ENCODE peak calls at places on chromosome 1, in eight cellular contexts. C is type B pancreatic cell, E is BJ, T is Calu3, K is transverse colon, L is fibroblast of mammary gland, B is heart right ventricle, N is cardiac fibroblast. W is an unnamed sample.

GRCh38 chr1:112522621-112523020 is 13.9 kb downstream of the WNT2B start:
- DNase-seq in C (no peak), E (peak; percentile 66), T (no peak), K (no peak), L (peak; percentile 93), B (no peak), N (peak; percentile 92), W (no peak)

GRCh38 chr1:158951956-158952355 is 20.6 kb downstream of the PYHIN1 start:
- DNase-seq in C (no peak), E (no peak), T (no peak), K (peak; percentile 24), L (no peak), B (no peak), N (no peak), W (no peak)

GRCh38 chr1:229035054-229035747 is 235.7 kb upstream of the RAB4A start:
- DNase-seq in C (no peak), E (no peak), T (no peak), K (no peak), L (no peak), B (no peak), N (no peak), W (no peak)

GRCh38 chr1:18820791-18821641 is 38.4 kb downstream of the TAS1R2 start:
- DNase-seq in C (peak; percentile 85), E (no peak), T (peak; percentile 79), K (peak; percentile 68), L (peak; percentile 56), B (peak; percentile 75), N (peak; percentile 68), W (peak; percentile 88)

GRCh38 chr1:39105841-39106765 is 80.0 kb downstream of the NDUFS5 start:
- DNase-seq in C (no peak), E (no peak), T (peak; percentile 20), K (peak; percentile 50), L (peak; percentile 51), B (peak; percentile 59), N (peak; percentile 52), W (peak; percentile 61)

GRCh38 chr1:56866656-56867055 is 12.1 kb downstream of the C8A start:
- DNase-seq in C (no peak), E (peak; percentile 92), T (no peak), K (no peak), L (peak; percentile 85), B (no peak), N (peak; percentile 64), W (no peak)

GRCh38 chr1:108121361-108122143 is 78.6 kb downstream of the SLC25A24 start:
- DNase-seq in C (no peak), E (no peak), T (no peak), K (no peak), L (no peak), B (peak; percentile 52), N (peak; percentile 44), W (no peak)

GRCh38 chr1:224759570-224760562 is 143.7 kb downstream of the CNIH3 start:
- DNase-seq in C (no peak), E (no peak), T (no peak), K (no peak), L (peak; percentile 63), B (no peak), N (no peak), W (no peak)

GRCh38 chr1:161132410-161133219 is at the start of gene DEDD:
- DNase-seq in C (peak; percentile 90), E (peak; percentile 88), T (peak; percentile 94), K (peak; percentile 94), L (peak; percentile 95), B (peak; percentile 90), N (peak; percentile 96), W (peak; percentile 97)
- TF ChIP-seq CTCF in C (peak; percentile 26), E (peak; percentile 6), T (no peak), K (peak; percentile 10), L (no peak), B (peak; percentile 39), N (no peak), W (no peak)

GRCh38 chr1:68782890-68783289 is 286.0 kb upstream of the DEPDC1 start:
- DNase-seq in C (no peak), E (no peak), T (no peak), K (no peak), L (no peak), B (no peak), N (no peak), W (no peak)
- TF ChIP-seq CTCF in C (peak; percentile 32), E (no peak), T (no peak), K (no peak), L (no peak), B (no peak), N (no peak), W (no peak)

DNA sequence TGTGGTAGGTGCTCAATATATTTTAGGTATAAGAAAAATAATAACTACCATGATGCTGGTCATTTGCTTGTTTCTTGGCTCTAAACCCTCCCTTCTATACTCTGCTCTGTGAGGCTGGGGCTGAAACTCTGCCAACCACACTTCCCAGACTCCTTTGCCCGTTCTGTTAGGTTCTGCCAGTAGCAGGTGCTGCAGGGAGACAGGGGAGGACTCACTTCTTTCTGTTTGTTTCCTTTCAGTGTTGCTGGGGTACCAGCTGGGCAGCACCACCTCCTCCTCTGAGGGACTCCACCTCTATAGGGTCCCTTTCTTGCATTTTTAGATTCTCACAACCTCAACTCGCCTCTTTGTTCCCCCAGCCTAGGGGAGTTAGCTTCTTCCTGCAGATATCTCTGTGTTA is 16.9 kb upstream of the SH2D2A start:
- DNase-seq in C (no peak), E (no peak), T (no peak), K (no peak), L (no peak), B (no peak), N (no peak), W (no peak)
- TF ChIP-seq CTCF in C (no peak), E (no peak), T (no peak), K (no peak), L (no peak), B (no peak), N (no peak), W (no peak)

GRCh38 chr1:230270940-230271325 is 155.2 kb downstream of the PGBD5 start:
- DNase-seq in C (no peak), E (no peak), T (no peak), K (no peak), L (no peak), B (no peak), N (no peak), W (no peak)
- TF ChIP-seq CTCF in C (no peak), E (no peak), T (no peak), K (no peak), L (no peak), B (no peak), N (no peak), W (no peak)

DNA sequence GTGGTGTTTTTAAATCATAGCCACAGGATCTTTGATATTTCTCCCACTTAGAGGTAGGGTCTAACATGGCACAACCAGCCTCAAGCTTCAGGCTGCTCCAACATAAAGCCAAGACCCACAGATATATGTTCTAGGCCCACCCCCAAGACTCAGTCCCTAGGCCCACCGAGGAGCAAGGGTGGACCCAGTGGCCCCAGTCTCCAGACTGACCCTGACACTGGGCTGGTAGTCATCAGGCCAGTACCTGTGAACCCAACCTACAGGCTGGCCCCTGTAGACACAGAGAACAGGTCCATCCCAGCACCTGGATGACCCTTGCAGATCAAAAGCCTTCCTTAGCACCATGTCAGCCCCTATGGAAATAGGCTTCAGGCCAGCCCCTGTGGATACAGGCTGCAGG is 60.5 kb downstream of the NEGR1 start:
- DNase-seq in C (no peak), E (no peak), T (no peak), K (no peak), L (no peak), B (no peak), N (no peak), W (no peak)
- TF ChIP-seq CTCF in C (no peak), E (no peak), T (no peak), K (no peak), L (no peak), B (no peak), N (no peak), W (no peak)

GRCh38 chr1:40344597-40344996 is 27.5 kb upstream of the COL9A2 start:
- DNase-seq in C (no peak), E (peak; percentile 4), T (peak; percentile 13), K (peak; percentile 52), L (peak; percentile 62), B (no peak), N (peak; percentile 65), W (peak; percentile 18)
- TF ChIP-seq CTCF in C (no peak), E (no peak), T (no peak), K (no peak), L (no peak), B (no peak), N (no peak), W (no peak)

DNA sequence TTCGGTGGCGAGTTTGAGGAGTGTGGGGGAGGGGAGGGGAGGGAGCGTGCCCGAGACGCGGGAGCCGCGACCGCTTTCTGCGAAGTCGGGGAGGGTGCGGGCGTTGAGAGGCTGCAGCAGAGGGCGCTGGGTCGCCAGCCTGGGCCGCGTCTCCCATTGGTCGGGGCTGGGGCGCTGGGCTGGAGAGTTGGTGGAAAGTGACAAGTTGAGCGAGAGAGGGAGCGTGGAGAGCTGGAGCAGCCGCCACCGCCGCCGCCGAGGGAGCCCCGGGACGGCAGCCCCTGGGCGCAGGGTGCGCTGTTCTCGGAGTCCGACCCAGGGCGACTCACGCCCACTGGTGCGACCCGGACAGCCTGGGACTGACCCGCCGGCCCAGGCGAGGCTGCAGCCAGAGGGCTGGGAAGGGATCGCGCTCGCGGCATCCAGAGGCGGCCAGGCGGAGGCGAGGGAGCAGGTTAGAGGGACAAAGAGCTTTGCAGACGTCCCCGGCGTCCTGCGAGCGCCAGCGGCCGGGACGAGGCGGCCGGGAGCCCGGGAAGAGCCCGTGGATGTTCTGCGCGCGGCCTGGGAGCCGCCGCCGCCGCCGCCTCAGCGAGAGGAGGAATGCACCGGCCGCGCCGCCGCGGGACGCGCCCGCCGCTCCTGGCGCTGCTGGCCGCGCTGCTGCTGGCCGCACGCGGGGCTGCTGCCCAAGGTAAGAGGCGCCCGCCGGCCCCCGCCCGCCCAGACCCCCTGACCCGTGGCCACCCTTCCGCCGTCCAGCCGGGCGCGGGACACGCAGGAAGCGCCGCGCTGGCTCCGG is at the start of gene ROR1:
- DNase-seq in C (peak; percentile 90), E (no peak), T (peak; percentile 94), K (peak; percentile 89), L (peak; percentile 83), B (peak; percentile 86), N (peak; percentile 88), W (peak; percentile 91)
- TF ChIP-seq CTCF in C (peak; percentile 71), E (peak; percentile 87), T (peak; percentile 81), K (peak; percentile 64), L (peak; percentile 53), B (peak; percentile 81), N (peak; percentile 76), W (peak; percentile 63)

DNA sequence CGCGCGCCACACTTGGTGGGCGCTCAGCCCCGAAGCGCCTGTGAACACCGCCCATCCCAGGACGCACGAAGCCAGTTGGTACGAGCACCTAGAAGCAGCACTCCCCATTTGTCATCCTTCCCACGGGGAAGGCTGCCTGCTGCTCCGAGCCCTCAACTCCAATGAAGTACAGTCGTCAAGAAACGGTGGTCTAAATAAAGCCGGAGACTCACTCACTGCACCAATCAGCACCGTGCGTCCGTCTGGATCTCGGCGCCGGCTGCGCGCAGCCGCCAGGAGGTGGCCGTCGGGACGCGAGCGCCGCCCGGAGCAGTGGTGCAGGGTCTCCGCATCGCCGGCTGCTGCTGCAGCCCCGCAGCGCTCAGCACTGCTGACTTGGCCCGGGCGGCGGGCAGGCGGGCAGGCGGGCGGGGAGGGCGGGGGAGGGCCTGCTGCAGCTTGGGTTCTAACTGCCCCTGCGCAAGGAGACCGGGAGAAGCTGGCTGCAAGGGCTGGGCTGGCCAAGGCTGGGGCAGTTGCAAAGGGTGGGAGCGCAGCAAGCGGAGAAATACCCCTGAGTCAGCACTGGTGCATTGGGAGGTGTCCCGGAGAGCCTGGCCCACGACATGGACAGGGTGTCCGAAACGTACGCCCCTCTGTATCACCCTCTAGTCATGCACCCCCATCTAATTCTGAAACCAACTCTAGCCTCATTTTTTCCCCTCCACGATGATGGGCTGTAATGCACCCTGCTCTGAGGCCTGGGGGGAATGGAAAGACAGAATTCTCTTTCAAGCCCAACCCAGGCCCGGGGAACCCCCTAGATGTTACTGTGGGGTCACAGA is 35.8 kb upstream of the H6PD start:
- DNase-seq in C (no peak), E (no peak), T (no peak), K (no peak), L (peak; percentile 58), B (peak; percentile 48), N (peak; percentile 44), W (no peak)
- TF ChIP-seq CTCF in C (peak; percentile 60), E (no peak), T (no peak), K (no peak), L (no peak), B (peak; percentile 48), N (no peak), W (no peak)

W was measured in body of pancreas.